ENCODE peak calls at places on chromosomes 6 and 20, in ten cellular contexts. S is cardiac fibroblast, P is K562, G is heart right ventricle, L is left lung, D is fibroblast of lung, B is WERI-Rb-1, K is GM23248, X is neural progenitor cell, W is stomach. R is an unnamed sample.

GRCh38 chr20:21832442-21833152 is 127.1 kb downstream of the PAX1 start:
- DNase-seq in S (no peak), P (no peak), G (no peak), L (no peak), D (no peak), B (no peak), K (no peak), X (no peak), W (no peak), R (no peak)

GRCh38 chr20:43921227-43921780 is 6.7 kb downstream of the TOX2 start:
- DNase-seq in S (no peak), P (no peak), G (no peak), L (no peak), D (no peak), B (no peak), K (no peak), X (no peak), W (no peak), R (no peak)

GRCh38 chr6:144899161-144899560 is 614.0 kb downstream of the UTRN start:
- DNase-seq in S (peak), P (no peak), G (no peak), L (no peak), D (peak), B (no peak), K (peak), X (no peak), W (no peak), R (no peak)

GRCh38 chr20:22303523-22303922 is 280.8 kb downstream of the FOXA2 start:
- DNase-seq in S (no peak), P (peak), G (no peak), L (no peak), D (no peak), B (no peak), K (peak), X (peak), W (no peak), R (peak)

GRCh38 chr20:17747431-17747846 is 47.7 kb downstream of the BANF2 start:
- DNase-seq in S (peak), P (no peak), G (no peak), L (no peak), D (peak), B (no peak), K (peak), X (no peak), W (peak), R (no peak)

GRCh38 chr6:70834520-70834919 is 122.3 kb downstream of the B3GAT2 start:
- DNase-seq in S (peak), P (no peak), G (no peak), L (no peak), D (peak), B (no peak), K (peak), X (no peak), W (no peak), R (no peak)

GRCh38 chr6:3305831-3306230 is 47.1 kb downstream of the PSMG4 start:
- DNase-seq in S (no peak), P (no peak), G (no peak), L (no peak), D (no peak), B (no peak), K (no peak), X (no peak), W (no peak), R (no peak)

GRCh38 chr6:15882345-15882744 is 219.5 kb upstream of the DTNBP1 start:
- DNase-seq in S (no peak), P (no peak), G (no peak), L (no peak), D (no peak), B (no peak), K (no peak), X (no peak), W (no peak), R (no peak)

GRCh38 chr6:6758915-6759654 is 170.6 kb downstream of the LY86 start:
- DNase-seq in S (peak), P (peak), G (no peak), L (peak), D (peak), B (peak), K (peak), X (peak), W (peak), R (peak)

GRCh38 chr20:46757135-46757534 is 47.7 kb downstream of the SLC2A10 start:
- DNase-seq in S (no peak), P (no peak), G (no peak), L (no peak), D (no peak), B (no peak), K (no peak), X (no peak), W (no peak), R (no peak)

GRCh38 chr6:163408352-163408991 is 6.0 kb upstream of the QKI start:
- DNase-seq in S (no peak), P (no peak), G (no peak), L (no peak), D (no peak), B (no peak), K (no peak), X (no peak), W (no peak), R (no peak)

GRCh38 chr6:44021628-44022295 is 105.5 kb downstream of the MRPL14 start:
- DNase-seq in S (no peak), P (no peak), G (no peak), L (no peak), D (no peak), B (peak), K (no peak), X (no peak), W (no peak), R (peak)

GRCh38 chr6:165117121-165117520 is 192.3 kb downstream of the C6orf118 start:
- DNase-seq in S (no peak), P (no peak), G (no peak), L (no peak), D (no peak), B (no peak), K (peak), X (no peak), W (no peak), R (no peak)

GRCh38 chr6:137962725-137963124 is 95.7 kb downstream of the TNFAIP3 start:
- DNase-seq in S (no peak), P (no peak), G (no peak), L (no peak), D (no peak), B (no peak), K (no peak), X (no peak), W (no peak), R (no peak)

GRCh38 chr20:49187330-49188100 is 619 bp downstream of the STAU1 start:
- DNase-seq in S (no peak), P (no peak), G (no peak), L (peak), D (no peak), B (peak), K (peak), X (peak), W (peak), R (peak)

GRCh38 chr6:42083530-42083929 is 33.2 kb downstream of the TAF8 start:
- DNase-seq in S (no peak), P (no peak), G (no peak), L (no peak), D (no peak), B (no peak), K (no peak), X (no peak), W (no peak), R (no peak)

GRCh38 chr6:107853226-107853625 is 29.1 kb upstream of the SCML4 start:
- DNase-seq in S (no peak), P (no peak), G (no peak), L (no peak), D (no peak), B (no peak), K (no peak), X (no peak), W (no peak), R (no peak)

GRCh38 chr6:47922391-47922790 is 140.6 kb downstream of the OPN5 start:
- DNase-seq in S (no peak), P (no peak), G (no peak), L (no peak), D (peak), B (no peak), K (no peak), X (peak), W (no peak), R (peak)

GRCh38 chr20:35135867-35136586 is 11.1 kb downstream of the EDEM2 start:
- DNase-seq in S (peak), P (no peak), G (peak), L (peak), D (peak), B (no peak), K (peak), X (no peak), W (no peak), R (no peak)

GRCh38 chr6:4057036-4057435 is 21.9 kb downstream of the FAM217A start:
- DNase-seq in S (no peak), P (no peak), G (no peak), L (no peak), D (no peak), B (no peak), K (no peak), X (no peak), W (no peak), R (no peak)

GRCh38 chr6:67914419-67914818 is 720.7 kb upstream of the ADGRB3 start:
- DNase-seq in S (peak), P (no peak), G (no peak), L (no peak), D (peak), B (no peak), K (no peak), X (no peak), W (no peak), R (no peak)

GRCh38 chr6:47713200-47713599 is 14.8 kb downstream of the ADGRF4 start:
- DNase-seq in S (no peak), P (no peak), G (no peak), L (no peak), D (no peak), B (no peak), K (no peak), X (no peak), W (no peak), R (no peak)

GRCh38 chr20:59514554-59514953 is 89.8 kb upstream of the PHACTR3 start:
- DNase-seq in S (no peak), P (no peak), G (no peak), L (no peak), D (no peak), B (no peak), K (no peak), X (no peak), W (no peak), R (no peak)

GRCh38 chr20:20713244-20713765 is 861 bp upstream of the RALGAPA2 start:
- DNase-seq in S (peak), P (no peak), G (peak), L (no peak), D (no peak), B (no peak), K (peak), X (no peak), W (no peak), R (no peak)

GRCh38 chr20:7742479-7742878 is 197.8 kb downstream of the HAO1 start:
- DNase-seq in S (peak), P (no peak), G (no peak), L (no peak), D (peak), B (peak), K (peak), X (no peak), W (peak), R (no peak)

GRCh38 chr6:170021579-170021978 is 269.3 kb downstream of the DLL1 start:
- DNase-seq in S (no peak), P (no peak), G (no peak), L (no peak), D (no peak), B (no peak), K (no peak), X (no peak), W (peak), R (peak)

GRCh38 chr20:18849131-18849530 is 35.5 kb downstream of the SCP2D1 start:
- DNase-seq in S (no peak), P (no peak), G (no peak), L (no peak), D (no peak), B (peak), K (no peak), X (peak), W (no peak), R (no peak)

GRCh38 chr6:144160452-144160851 is 10.1 kb downstream of the STX11 start:
- DNase-seq in S (no peak), P (no peak), G (no peak), L (no peak), D (no peak), B (no peak), K (no peak), X (no peak), W (no peak), R (no peak)

GRCh38 chr6:43976706-43977403 is 150.4 kb downstream of the MRPL14 start:
- DNase-seq in S (no peak), P (no peak), G (no peak), L (no peak), D (no peak), B (no peak), K (no peak), X (no peak), W (no peak), R (no peak)

GRCh38 chr6:107700016-107700335 is 124.1 kb downstream of the SCML4 start:
- DNase-seq in S (no peak), P (no peak), G (no peak), L (no peak), D (no peak), B (no peak), K (no peak), X (no peak), W (no peak), R (no peak)

GRCh38 chr6:98041921-98042320 is 758.9 kb upstream of the MMS22L start:
- DNase-seq in S (no peak), P (no peak), G (no peak), L (no peak), D (no peak), B (peak), K (no peak), X (peak), W (no peak), R (no peak)
- H3K4me3 ChIP-seq in S (no peak), P (no peak), G (no peak), L (no peak), D (no peak), B (no peak), K (no peak), X (peak), W (no peak), R (no peak)

GRCh38 chr6:139028658-139029469 is at the start of gene ABRACL:
- DNase-seq in S (peak), P (peak), G (peak), L (peak), D (peak), B (peak), K (peak), X (peak), W (peak), R (peak)

GRCh38 chr6:139029470-139030210 is 1.1 kb downstream of the ABRACL start:
- DNase-seq in S (peak), P (peak), G (peak), L (peak), D (peak), B (peak), K (peak), X (peak), W (peak), R (peak)

GRCh38 chr6:139028242-139028657 is 295 bp upstream of the ABRACL start:
- DNase-seq in S (peak), P (no peak), G (no peak), L (no peak), D (no peak), B (no peak), K (peak), X (peak), W (no peak), R (no peak)

GRCh38 chr6:139030539-139030938 is 2.0 kb downstream of the ABRACL start:
- DNase-seq in S (no peak), P (no peak), G (no peak), L (no peak), D (no peak), B (no peak), K (no peak), X (no peak), W (no peak), R (no peak)

DNA sequence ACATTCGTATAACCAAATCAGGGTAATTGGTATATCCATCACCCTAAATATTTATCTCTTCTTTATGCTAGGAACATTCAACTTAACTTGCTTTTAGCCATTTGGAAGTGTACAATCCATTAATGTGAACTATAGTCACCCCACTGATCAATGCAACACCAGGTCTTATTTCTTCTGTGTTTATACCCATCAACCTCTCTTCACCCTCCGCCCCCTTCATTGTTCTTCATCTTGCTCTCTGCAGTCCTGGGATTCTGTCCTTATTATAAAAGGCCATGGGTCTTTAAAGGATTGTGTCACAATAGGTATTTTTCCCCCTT is 1.6 kb downstream of the ABRACL start:
- DNase-seq in S (peak), P (no peak), G (no peak), L (no peak), D (no peak), B (no peak), K (no peak), X (peak), W (no peak), R (no peak)
- H3K4me3 ChIP-seq in S (peak), P (no peak), G (no peak), L (peak), D (peak), B (no peak), K (peak), X (peak), W (peak), R (peak)

DNA sequence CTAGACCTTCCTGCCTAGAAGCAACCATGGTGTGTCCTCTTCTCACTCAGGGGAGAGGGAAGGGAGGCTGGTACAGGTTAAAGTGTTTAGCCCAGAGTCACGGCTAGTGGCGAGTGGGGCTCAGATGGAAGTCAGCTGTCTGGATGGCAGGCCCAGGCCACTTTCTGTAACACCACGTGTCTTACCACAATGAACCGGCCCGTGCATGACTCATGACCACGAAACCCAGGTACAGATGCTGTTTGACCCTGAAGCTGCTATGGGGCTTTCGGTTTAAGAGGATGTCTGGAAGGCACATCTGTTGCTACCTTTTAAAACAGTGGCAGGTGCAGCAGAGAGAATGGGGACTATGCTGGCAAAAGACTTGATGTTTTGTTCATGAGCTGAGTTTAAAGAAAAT is 36.5 kb upstream of the MPC1 start:
- DNase-seq in S (peak), P (no peak), G (no peak), L (no peak), D (peak), B (no peak), K (no peak), X (no peak), W (no peak), R (no peak)
- H3K4me3 ChIP-seq in S (no peak), P (no peak), G (no peak), L (no peak), D (no peak), B (no peak), K (no peak), X (no peak), W (no peak), R (no peak)

GRCh38 chr6:582370-582769 is 74.5 kb downstream of the HUS1B start:
- DNase-seq in S (no peak), P (no peak), G (no peak), L (no peak), D (peak), B (no peak), K (no peak), X (peak), W (no peak), R (peak)
- H3K4me3 ChIP-seq in S (no peak), P (no peak), G (no peak), L (no peak), D (no peak), B (no peak), K (no peak), X (peak), W (no peak), R (peak)

DNA sequence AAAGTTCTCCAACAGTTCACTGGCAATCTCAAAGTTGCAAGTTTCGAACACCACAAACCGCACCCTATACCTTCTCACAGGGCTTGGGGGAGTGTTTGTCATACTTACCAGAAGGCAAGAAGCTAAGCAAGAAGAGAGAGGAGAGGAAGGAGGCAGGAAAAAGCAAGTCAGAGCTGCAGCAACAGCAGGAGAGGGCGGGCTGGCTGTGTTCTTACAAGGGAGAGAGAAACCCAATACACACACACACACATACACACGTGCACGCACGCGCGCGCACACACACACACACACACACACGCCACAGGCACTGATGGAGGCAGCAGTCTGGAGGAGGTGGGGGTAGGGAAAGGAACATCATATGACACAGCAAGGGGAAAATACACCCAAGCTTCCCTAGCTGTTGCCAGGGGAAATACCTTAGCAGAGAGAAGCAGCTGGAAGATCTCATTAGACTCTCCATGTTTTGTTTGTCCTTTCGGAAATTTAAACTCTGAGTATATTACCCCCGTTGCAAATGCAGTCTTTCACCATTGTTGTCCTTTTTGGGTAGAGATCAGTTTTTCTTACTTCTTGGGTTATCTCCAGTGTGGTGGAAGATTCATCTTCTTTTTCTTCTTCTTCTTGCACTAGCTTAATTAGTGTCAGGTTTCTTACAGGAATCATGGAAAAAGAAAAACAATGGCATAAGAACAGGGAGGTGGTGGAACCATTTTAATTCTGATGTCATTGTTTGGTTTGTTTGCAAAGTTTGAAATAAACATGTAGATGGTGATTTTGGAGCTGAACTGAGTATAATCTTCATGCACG is at the start of gene TXLNB:
- DNase-seq in S (peak), P (no peak), G (peak), L (peak), D (peak), B (no peak), K (peak), X (peak), W (peak), R (peak)
- H3K4me3 ChIP-seq in S (peak), P (no peak), G (no peak), L (no peak), D (no peak), B (no peak), K (peak), X (no peak), W (peak), R (no peak)

GRCh38 chr20:39117486-39117885 is 155.3 kb downstream of the DHX35 start:
- DNase-seq in S (peak), P (no peak), G (no peak), L (no peak), D (peak), B (no peak), K (peak), X (no peak), W (peak), R (no peak)
- H3K4me3 ChIP-seq in S (no peak), P (no peak), G (no peak), L (no peak), D (no peak), B (no peak), K (no peak), X (no peak), W (no peak), R (no peak)

DNA sequence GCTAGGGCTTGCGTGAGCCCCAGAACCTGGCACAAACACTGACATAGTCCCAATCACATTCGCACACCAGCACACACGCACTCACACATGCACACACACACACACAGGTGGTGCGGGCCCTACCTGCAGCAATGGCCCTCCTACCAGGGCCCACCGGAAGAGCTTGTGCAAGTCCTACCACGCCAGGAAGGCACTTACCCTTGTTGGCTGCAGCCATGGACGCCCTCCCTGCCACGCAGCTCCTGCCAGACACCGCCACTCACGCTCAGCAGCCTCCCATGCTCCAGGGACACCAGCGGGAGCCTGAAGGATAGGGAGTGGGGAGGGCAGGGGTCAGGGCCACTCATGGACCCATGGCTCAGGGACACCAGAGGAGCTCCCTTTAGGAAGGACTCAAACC is 7.7 kb downstream of the ADISSP start:
- DNase-seq in S (no peak), P (no peak), G (no peak), L (no peak), D (no peak), B (no peak), K (no peak), X (no peak), W (no peak), R (no peak)
- H3K4me3 ChIP-seq in S (no peak), P (no peak), G (no peak), L (no peak), D (no peak), B (no peak), K (no peak), X (no peak), W (no peak), R (no peak)

GRCh38 chr6:111382476-111383294 is 100.3 kb downstream of the REV3L start:
- DNase-seq in S (no peak), P (no peak), G (no peak), L (peak), D (no peak), B (no peak), K (no peak), X (no peak), W (no peak), R (no peak)
- H3K4me3 ChIP-seq in S (no peak), P (no peak), G (no peak), L (no peak), D (no peak), B (no peak), K (no peak), X (no peak), W (no peak), R (no peak)